ENCODE peak calls at places on chromosome 18, in four cellular contexts. L is GOT3, W is NCI-H1694 treated with DMSO at 0.1 percent for 48 hours, A is HCT116. B is an unnamed sample.

GRCh38 chr18:45830917-45831316 is 5.4 kb downstream of the SIGLEC15 start:
- DNase-seq in L (no peak), W (no peak), A (no peak), B (no peak)

GRCh38 chr18:48832961-48833700 is 117.6 kb downstream of the SMAD7 start:
- DNase-seq in L (no peak), W (no peak), A (peak), B (peak)

GRCh38 chr18:9619545-9619944 is 5.2 kb upstream of the PPP4R1 start:
- DNase-seq in L (no peak), W (no peak), A (no peak), B (peak)

GRCh38 chr18:61308795-61309393 is 24.3 kb upstream of the CDH20 start:
- DNase-seq in L (no peak), W (no peak), A (no peak), B (no peak)

GRCh38 chr18:57931038-57931437 is 113.0 kb upstream of the NEDD4L start:
- DNase-seq in L (no peak), W (no peak), A (no peak), B (no peak)

GRCh38 chr18:73749304-73749703 is 398.3 kb downstream of the FBXO15 start:
- DNase-seq in L (no peak), W (no peak), A (no peak), B (no peak)

GRCh38 chr18:62897153-62897552 is 181.8 kb downstream of the PHLPP1 start:
- DNase-seq in L (no peak), W (no peak), A (no peak), B (no peak)

GRCh38 chr18:39838831-39839230 is 2116.2 kb upstream of the PIK3C3 start:
- DNase-seq in L (no peak), W (no peak), A (no peak), B (no peak)

GRCh38 chr18:79069792-79070151 is 578 bp downstream of the ATP9B start:
- DNase-seq in L (no peak), W (no peak), A (no peak), B (no peak)

GRCh38 chr18:70288171-70288850 is 534 bp upstream of the SOCS6 start:
- DNase-seq in L (no peak), W (no peak), A (no peak), B (peak)

GRCh38 chr18:44543387-44543786 is 137.3 kb upstream of the SETBP1 start:
- DNase-seq in L (no peak), W (no peak), A (no peak), B (no peak)

GRCh38 chr18:78957140-78957539 is 22.5 kb upstream of the SALL3 start:
- DNase-seq in L (no peak), W (no peak), A (no peak), B (no peak)

B was measured in Caki2.